ENCODE peak calls at places on chromosome 13, in ten cellular contexts. M is psoas muscle, X is heart right ventricle, O is colonic mucosa, R is esophagus squamous epithelium, J is MM.1S, E is PC-9, I is tibial nerve, C is mesendoderm, G is SK-N-SH. W is an unnamed sample. For H3K4me1 and H3K27me3, the result is how much of the 10 kb centered on the place peaks cover.

GRCh38 chr13:29877456-29878096 is 27.2 kb upstream of the UBL3 start:
- DNase-seq in M (no peak), X (no peak), O (peak), R (no peak), J (no peak), E (no peak), I (no peak), C (peak), G (no peak), W (no peak)

GRCh38 chr13:42720116-42720857 is 61.1 kb upstream of the FAM216B start:
- DNase-seq in M (no peak), X (no peak), O (peak), R (no peak), J (no peak), E (peak), I (no peak), C (peak), G (no peak), W (no peak)

GRCh38 chr13:29758591-29759114 is 91.8 kb downstream of the UBL3 start:
- DNase-seq in M (no peak), X (no peak), O (peak), R (no peak), J (peak), E (peak), I (no peak), C (no peak), G (no peak), W (peak)

GRCh38 chr13:68719815-68720214 is 1387.8 kb upstream of the ATXN8OS start:
- DNase-seq in M (no peak), X (no peak), O (no peak), R (no peak), J (no peak), E (no peak), I (no peak), C (no peak), G (no peak), W (no peak)

GRCh38 chr13:52921194-52921593 is 72.8 kb upstream of the PCDH8 start:
- DNase-seq in M (no peak), X (no peak), O (no peak), R (no peak), J (peak), E (no peak), I (peak), C (no peak), G (no peak), W (no peak)

GRCh38 chr13:106449096-106449495 is 86.4 kb downstream of the EFNB2 start:
- DNase-seq in M (no peak), X (no peak), O (no peak), R (no peak), J (no peak), E (no peak), I (no peak), C (no peak), G (no peak), W (no peak)

GRCh38 chr13:97567510-97568243 is 133.7 kb downstream of the RAP2A start:
- DNase-seq in M (peak), X (no peak), O (peak), R (no peak), J (no peak), E (peak), I (peak), C (peak), G (no peak), W (peak)

GRCh38 chr13:50257646-50258045 is 242.4 kb downstream of the KCNRG start:
- DNase-seq in M (no peak), X (no peak), O (no peak), R (no peak), J (no peak), E (no peak), I (no peak), C (no peak), G (no peak), W (no peak)

GRCh38 chr13:112064222-112064621 is 2.7 kb upstream of the SOX1 start:
- DNase-seq in M (no peak), X (no peak), O (no peak), R (no peak), J (no peak), E (no peak), I (no peak), C (no peak), G (no peak), W (no peak)

GRCh38 chr13:59710416-59710815 is 453.3 kb downstream of the DIAPH3 start:
- DNase-seq in M (no peak), X (no peak), O (no peak), R (no peak), J (no peak), E (no peak), I (no peak), C (no peak), G (no peak), W (no peak)

GRCh38 chr13:112448621-112449544 is 72.7 kb downstream of the SPACA7 start:
- DNase-seq in M (peak), X (no peak), O (peak), R (no peak), J (no peak), E (peak), I (no peak), C (no peak), G (peak), W (no peak)

GRCh38 chr13:76737526-76737925 is 148.7 kb downstream of the KCTD12 start:
- DNase-seq in M (no peak), X (no peak), O (no peak), R (no peak), J (no peak), E (no peak), I (no peak), C (no peak), G (no peak), W (no peak)

DNA sequence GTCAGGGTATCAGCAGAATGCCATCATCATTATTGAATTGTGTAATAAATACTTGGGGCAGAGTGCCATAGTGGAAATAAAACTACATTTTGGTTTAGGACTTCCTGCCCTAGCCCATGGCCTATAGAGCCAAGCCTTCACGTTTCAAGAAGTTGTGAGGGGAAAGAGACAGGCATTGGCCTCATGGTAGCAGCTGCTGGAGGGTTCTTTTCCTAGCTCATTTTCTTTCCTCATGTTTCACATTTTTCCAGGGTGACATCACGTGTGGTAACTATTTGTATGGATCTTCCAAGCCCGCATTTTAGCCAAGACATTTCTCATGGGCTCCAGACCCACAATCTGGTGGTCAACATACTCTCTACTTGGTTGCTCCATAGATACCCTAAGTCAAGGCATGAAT is 80.4 kb downstream of the LRCH1 start:
- DNase-seq in M (no peak), X (no peak), O (no peak), R (no peak), J (no peak), E (no peak), I (no peak), C (peak), G (no peak), W (no peak)
- H3K4me1 ChIP-seq in M (under half), X (under half), O (under half), R (under half), J (under half), E (under half), I (under half), C (under half), G (under half), W (under half)

DNA sequence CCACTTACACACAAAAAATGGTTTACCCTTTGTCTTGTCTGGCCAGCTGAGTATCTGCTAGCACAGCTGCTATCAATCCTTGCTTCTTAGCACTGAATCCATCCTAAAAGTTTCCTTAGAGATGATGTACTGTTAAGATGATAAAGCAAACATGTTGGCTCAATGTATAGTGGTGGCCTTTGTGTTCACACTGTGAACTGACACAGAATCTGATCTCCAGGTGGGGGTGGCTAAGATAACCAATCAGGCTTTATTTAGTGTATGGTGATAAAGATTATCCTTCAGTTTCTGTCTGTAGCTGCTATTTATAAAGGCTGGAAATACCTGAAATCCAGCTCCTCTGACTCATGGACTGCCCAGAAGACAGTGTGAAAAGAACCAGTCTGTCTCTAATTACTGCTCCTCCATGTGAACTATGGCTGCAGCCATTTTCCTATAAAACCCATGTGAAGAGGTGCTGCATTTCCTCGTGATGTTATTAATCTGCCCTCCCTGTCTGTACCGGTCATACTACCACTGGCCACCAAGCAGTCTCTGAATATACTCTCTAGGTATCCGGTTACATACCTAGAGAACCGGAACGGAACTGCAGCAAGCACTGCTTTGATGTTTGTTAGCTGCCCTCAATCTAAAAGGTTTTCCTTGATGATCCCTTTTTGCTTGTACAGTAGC is 238.1 kb downstream of the LHFPL6 start:
- DNase-seq in M (no peak), X (no peak), O (no peak), R (no peak), J (no peak), E (peak), I (no peak), C (peak), G (no peak), W (no peak)
- H3K4me3 ChIP-seq in M (no peak), X (no peak), O (no peak), R (no peak), J (no peak), E (no peak), I (no peak), C (no peak), G (no peak), W (no peak)

GRCh38 chr13:66520511-66521390 is 709.4 kb downstream of the PCDH9 start:
- DNase-seq in M (no peak), X (no peak), O (no peak), R (no peak), J (no peak), E (no peak), I (no peak), C (no peak), G (peak), W (no peak)

GRCh38 chr13:66513728-66514127 is 716.4 kb downstream of the PCDH9 start:
- DNase-seq in M (no peak), X (no peak), O (no peak), R (no peak), J (peak), E (no peak), I (no peak), C (no peak), G (no peak), W (no peak)

GRCh38 chr13:66519259-66519658 is 710.9 kb downstream of the PCDH9 start:
- DNase-seq in M (no peak), X (no peak), O (no peak), R (no peak), J (no peak), E (no peak), I (no peak), C (no peak), G (peak), W (no peak)

DNA sequence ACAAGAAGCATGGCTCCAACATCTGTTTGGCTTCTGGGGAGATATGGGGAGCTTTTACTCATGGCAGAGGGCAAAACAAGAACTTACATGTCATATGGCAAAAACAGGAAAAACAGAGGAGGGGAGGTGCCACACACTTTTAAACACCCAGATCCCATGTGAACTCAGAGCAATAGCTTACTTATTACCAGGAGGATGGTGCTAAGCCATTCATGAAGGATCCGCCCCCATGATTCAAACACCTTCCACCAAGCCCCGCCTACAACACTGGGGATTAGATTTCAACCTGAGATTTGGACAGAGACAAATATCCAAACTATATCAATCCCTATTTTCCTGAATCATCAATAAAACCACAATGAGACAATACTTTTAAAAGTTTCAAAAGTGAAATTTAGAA is 712.1 kb downstream of the PCDH9 start:
- DNase-seq in M (no peak), X (no peak), O (no peak), R (no peak), J (no peak), E (no peak), I (no peak), C (no peak), G (no peak), W (no peak)
- H3K27me3 ChIP-seq in M (under half), X (under half), O (under half), R (under half), J (under half), E (under half), I (under half), C (under half), G (under half), W (under half)

GRCh38 chr13:99311748-99312492 is 4.7 kb upstream of the GPR183 start:
- DNase-seq in M (no peak), X (no peak), O (no peak), R (no peak), J (no peak), E (no peak), I (peak), C (no peak), G (peak), W (no peak)

GRCh38 chr13:99314640-99315176 is 7.5 kb upstream of the GPR183 start:
- DNase-seq in M (no peak), X (no peak), O (no peak), R (no peak), J (no peak), E (no peak), I (no peak), C (no peak), G (no peak), W (no peak)

GRCh38 chr13:99312493-99312883 is 5.3 kb upstream of the GPR183 start:
- DNase-seq in M (peak), X (peak), O (no peak), R (peak), J (no peak), E (no peak), I (peak), C (no peak), G (peak), W (peak)

GRCh38 chr13:99313941-99314340 is 6.7 kb upstream of the GPR183 start:
- DNase-seq in M (no peak), X (no peak), O (no peak), R (no peak), J (no peak), E (no peak), I (no peak), C (no peak), G (no peak), W (no peak)

DNA sequence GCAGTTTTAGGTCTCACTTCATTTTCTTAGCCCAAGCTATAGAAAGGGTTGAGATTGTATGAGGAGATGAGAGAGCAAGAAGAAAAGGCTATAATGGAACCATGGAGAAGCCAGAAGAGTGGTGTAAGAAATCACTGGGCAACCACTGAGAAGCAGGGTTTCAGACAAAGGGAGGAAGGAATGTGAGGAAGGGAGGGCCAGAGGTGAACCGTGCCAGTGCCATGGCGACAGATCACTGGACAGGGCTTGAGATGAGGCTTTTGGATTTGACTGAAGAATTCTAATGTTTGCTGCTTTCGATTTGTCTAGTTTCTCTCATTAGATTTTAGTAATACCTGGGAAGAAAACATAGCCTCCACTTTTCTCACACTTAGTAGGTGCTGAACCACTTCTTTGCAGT is 6.3 kb upstream of the GPR183 start:
- DNase-seq in M (peak), X (no peak), O (no peak), R (no peak), J (no peak), E (no peak), I (no peak), C (peak), G (no peak), W (no peak)
- H3K4me1 ChIP-seq in M (under half), X (under half), O (under half), R (under half), J (under half), E (under half), I (under half), C (under half), G (under half), W (under half)

GRCh38 chr13:87671824-87672603 is 843 bp downstream of the SLITRK5 start:
- DNase-seq in M (peak), X (no peak), O (no peak), R (no peak), J (no peak), E (no peak), I (no peak), C (peak), G (peak), W (no peak)
- H3K4me3 ChIP-seq in M (peak), X (peak), O (peak), R (peak), J (peak), E (peak), I (peak), C (peak), G (peak), W (peak)

GRCh38 chr13:91398413-91399188 is at the start of gene GPC5:
- DNase-seq in M (peak), X (peak), O (peak), R (no peak), J (peak), E (peak), I (peak), C (peak), G (peak), W (peak)

GRCh38 chr13:91400094-91400462 is 1.7 kb downstream of the GPC5 start:
- DNase-seq in M (no peak), X (no peak), O (no peak), R (no peak), J (no peak), E (no peak), I (no peak), C (no peak), G (no peak), W (no peak)

GRCh38 chr13:91399189-91400093 is 1.0 kb downstream of the GPC5 start:
- DNase-seq in M (no peak), X (no peak), O (no peak), R (no peak), J (no peak), E (no peak), I (no peak), C (no peak), G (peak), W (no peak)

GRCh38 chr13:91401916-91402315 is 3.5 kb downstream of the GPC5 start:
- DNase-seq in M (no peak), X (no peak), O (no peak), R (no peak), J (no peak), E (no peak), I (no peak), C (no peak), G (no peak), W (no peak)

DNA sequence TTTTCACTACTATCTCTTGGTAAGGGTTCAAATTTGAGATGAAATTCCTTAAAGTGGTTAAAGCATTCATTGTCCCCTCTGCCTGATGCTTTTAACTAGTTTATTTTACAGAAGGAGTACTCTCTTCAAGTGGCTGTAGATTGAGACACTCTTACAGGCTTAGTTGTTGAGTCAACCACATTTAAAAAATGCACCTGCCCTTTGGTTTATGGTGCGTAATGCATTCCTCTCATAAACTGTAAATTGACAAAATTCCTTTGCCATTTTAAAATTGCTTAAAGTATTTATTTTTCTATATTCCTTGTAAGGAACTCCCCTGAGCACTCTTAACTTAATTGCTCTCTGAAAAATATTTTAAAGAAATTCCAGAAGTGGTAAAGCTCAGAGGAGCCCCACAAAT is 826 bp upstream of the GPC5 start:
- DNase-seq in M (no peak), X (no peak), O (no peak), R (no peak), J (no peak), E (no peak), I (no peak), C (no peak), G (no peak), W (no peak)
- H3K27me3 ChIP-seq in M (under half), X (half or more), O (under half), R (half or more), J (under half), E (under half), I (half or more), C (under half), G (under half), W (under half)

DNA sequence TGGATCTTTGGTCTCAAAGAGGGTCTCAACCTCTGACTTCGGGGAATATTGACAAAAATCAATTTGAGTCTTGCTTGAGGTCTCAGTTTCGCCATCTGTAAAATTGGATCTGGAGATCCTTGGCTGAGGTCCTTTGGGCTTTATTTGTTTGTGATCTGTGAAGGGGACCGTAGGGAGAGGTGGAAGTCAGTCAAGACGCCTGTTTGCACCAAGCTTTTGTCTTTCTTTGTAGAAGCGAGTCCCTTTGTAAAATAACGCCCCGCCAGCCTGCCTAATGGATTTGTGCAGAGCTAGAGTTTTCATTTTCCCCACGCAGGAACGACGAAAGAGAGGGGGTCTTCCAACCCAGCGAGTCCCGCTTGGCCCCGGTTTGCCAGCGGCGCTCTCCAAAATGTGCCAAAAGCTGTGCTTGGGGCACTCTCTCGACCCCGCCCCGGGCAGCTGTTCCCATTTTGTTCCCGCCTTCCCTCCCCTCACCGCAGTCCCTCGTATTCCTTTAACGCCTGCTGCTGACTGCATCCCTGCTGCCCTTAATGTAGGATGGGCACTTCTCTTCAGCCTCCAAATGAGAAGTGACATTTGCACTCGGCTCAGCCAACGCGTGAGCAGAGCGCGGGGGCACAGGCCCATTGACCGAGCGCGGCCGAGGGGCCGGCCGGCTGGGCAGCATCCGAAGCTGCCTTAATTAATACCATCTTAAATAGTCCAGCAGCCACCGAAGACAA is 13.0 kb downstream of the ZIC5 start:
- DNase-seq in M (no peak), X (no peak), O (no peak), R (no peak), J (no peak), E (no peak), I (no peak), C (peak), G (no peak), W (no peak)
- H3K4me1 ChIP-seq in M (under half), X (under half), O (under half), R (under half), J (under half), E (under half), I (under half), C (under half), G (under half), W (under half)